ENCODE peak calls at places on chromosomes 4 and X, in five cellular contexts. R is endothelial cell of umbilical vein, B is A549, T is retinal pigment epithelial cell, G is amygdala. M is an unnamed sample.

GRCh38 chr4:1490906-1491629 is 84.8 kb upstream of the NKX1-1 start:
- DNase-seq in G (no peak), B (no peak), T (no peak), R (no peak), M (no peak)

GRCh38 chrX:48831909-48832291 is 3.5 kb downstream of the PCSK1N start:
- DNase-seq in B (no peak), G (no peak), R (no peak), T (no peak), M (no peak)

GRCh38 chr4:8547108-8547911 is 32.9 kb upstream of the GPR78 start:
- DNase-seq in T (no peak), B (peak; percentile 35), G (no peak), R (no peak), M (no peak)

GRCh38 chrX:38929966-38930421 is 128.7 kb downstream of the MID1IP1 start:
- DNase-seq in B (no peak), G (no peak), R (no peak), T (no peak), M (no peak)

GRCh38 chr4:129428454-129428853 is 332.5 kb downstream of the C4orf33 start:
- DNase-seq in R (no peak), T (no peak), G (no peak), B (no peak), M (no peak)

GRCh38 chr4:159902648-159903047 is 799.8 kb downstream of the RAPGEF2 start:
- DNase-seq in B (no peak), R (no peak), T (no peak), G (no peak), M (no peak)

GRCh38 chr4:169619518-169619957 is 840 bp upstream of the CLCN3 start:
- DNase-seq in R (peak; percentile 73), G (no peak), B (peak; percentile 68), T (peak; percentile 71), M (peak; percentile 48)

GRCh38 chrX:153804100-153804595 is 9.7 kb downstream of the SSR4 start:
- DNase-seq in B (no peak), T (no peak), R (no peak), G (no peak), M (no peak)

GRCh38 chr4:82905205-82905604 is 4.7 kb downstream of the THAP9 start:
- DNase-seq in R (peak; percentile 58), T (no peak), B (no peak), G (no peak), M (no peak)

GRCh38 chr4:67320645-67321044 is 224.7 kb downstream of the CENPC start:
- DNase-seq in G (no peak), B (no peak), R (no peak), T (no peak), M (no peak)

GRCh38 chrX:46327229-46328081 is 217.8 kb downstream of the ZNF674 start:
- DNase-seq in R (peak; percentile 68), B (peak; percentile 96), G (no peak), T (peak; percentile 59), M (no peak)

GRCh38 chrX:112888916-112889315 is 48.3 kb upstream of the AMOT start:
- DNase-seq in B (no peak), T (no peak), G (no peak), R (no peak), M (no peak)

GRCh38 chrX:40316502-40316901 is 218.7 kb upstream of the BCOR start:
- DNase-seq in B (no peak), G (no peak), T (no peak), R (no peak), M (no peak)

GRCh38 chr4:66688674-66689073 is 856.6 kb downstream of the CENPC start:
- DNase-seq in T (peak; percentile 9), R (peak; percentile 29), G (no peak), B (peak; percentile 54), M (no peak)

GRCh38 chr4:40923326-40924095 is 173.8 kb downstream of the NSUN7 start:
- DNase-seq in G (peak; percentile 34), B (no peak), T (no peak), R (peak; percentile 87), M (no peak)

GRCh38 chr4:158020175-158020574 is 152.7 kb downstream of the GASK1B start:
- DNase-seq in R (peak; percentile 96), G (no peak), B (peak; percentile 53), T (peak; percentile 95), M (no peak)

GRCh38 chrX:114619874-114620273 is 36.0 kb downstream of the HTR2C start:
- DNase-seq in T (no peak), G (no peak), R (peak; percentile 1), B (no peak), M (no peak)

GRCh38 chrX:70087857-70088256 is 25.6 kb downstream of the OTUD6A start:
- DNase-seq in G (no peak), T (no peak), B (no peak), R (peak; percentile 75), M (no peak)

GRCh38 chrX:39513836-39514235 is 583.9 kb downstream of the BCOR start:
- DNase-seq in B (peak; percentile 18), T (no peak), R (no peak), G (no peak), M (no peak)